ENCODE peak calls at places on chromosomes 13 and 19, in nine cellular contexts. U is K562; C is body of pancreas; F is cardiac fibroblast; A is astrocyte of the spinal cord; E is CD8-positive, alpha-beta T cell; I is fibroblast of mammary gland; P is Peyer's patch; S is left ventricle myocardium inferior. J is an unnamed sample.

GRCh38 chr13:39577203-39577602 is 25.8 kb downstream of the LHFPL6 start:
- DNase-seq in I (no peak), F (no peak), S (no peak), P (no peak), A (no peak), C (no peak), U (no peak), E (no peak), J (no peak)

GRCh38 chr19:53424968-53425597 is 6.7 kb upstream of the ZNF761 start:
- DNase-seq in I (peak), C (peak), F (peak), U (peak), P (peak), S (peak), E (peak), A (peak), J (peak)

GRCh38 chr19:53536223-53536543 is 1.8 kb upstream of the ZNF331 start:
- DNase-seq in E (no peak), C (no peak), F (no peak), U (no peak), I (no peak), P (no peak), A (no peak), S (no peak), J (no peak)

GRCh38 chr19:543912-544608 is at the start of gene GZMM:
- DNase-seq in P (no peak), F (no peak), A (no peak), U (peak), S (no peak), E (peak), I (no peak), C (no peak), J (no peak)

GRCh38 chr13:41313659-41314197 is 2.7 kb downstream of the NAA16 start:
- DNase-seq in A (no peak), U (no peak), S (no peak), E (no peak), I (no peak), C (no peak), F (no peak), P (no peak), J (no peak)

GRCh38 chr13:32007494-32007893 is 24.1 kb upstream of the FRY start:
- DNase-seq in F (no peak), C (no peak), S (no peak), E (no peak), A (no peak), P (no peak), U (no peak), I (peak), J (no peak)

GRCh38 chr13:100131863-100132574 is 43.1 kb downstream of the PCCA start:
- DNase-seq in I (peak), E (peak), C (no peak), S (no peak), F (peak), U (peak), A (peak), P (no peak), J (no peak)

GRCh38 chr19:46697142-46697960 is 19.6 kb downstream of the PRKD2 start:
- DNase-seq in U (peak), C (peak), F (peak), S (peak), P (peak), A (peak), E (no peak), I (peak), J (peak)

DNA sequence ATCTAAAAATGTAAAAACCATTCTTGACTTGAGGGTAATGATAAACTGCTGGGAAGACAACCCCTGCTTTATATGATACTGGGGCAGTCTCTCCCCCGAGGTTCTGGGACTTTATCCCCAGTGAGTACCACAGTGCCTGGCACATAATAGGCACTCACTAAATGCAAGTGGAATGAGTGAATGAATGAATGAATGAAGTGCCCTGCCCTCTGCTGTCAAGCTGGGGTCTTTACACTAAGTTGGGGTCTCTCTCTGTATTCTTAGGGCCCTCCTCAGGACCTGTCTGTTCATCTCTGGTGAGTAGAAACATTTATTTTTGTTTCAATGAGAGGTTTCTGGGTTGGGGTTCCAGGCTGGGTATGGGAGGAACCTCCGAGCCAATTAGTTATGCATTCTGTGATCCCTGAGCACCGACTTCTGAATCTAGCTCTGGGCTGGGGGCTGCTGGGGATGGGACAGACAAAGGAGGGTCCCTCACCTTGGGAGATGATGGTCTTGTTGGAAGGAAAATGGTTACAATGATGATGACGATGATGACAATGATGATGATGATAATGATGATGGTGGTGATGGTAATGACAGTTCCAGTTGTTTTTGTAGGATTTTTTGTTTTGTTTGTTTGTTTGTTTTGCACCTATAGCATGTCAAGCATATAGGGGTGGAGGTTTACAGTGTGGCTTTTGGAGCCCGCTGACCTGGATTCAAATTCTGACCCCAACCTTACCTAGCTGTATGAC is 44.3 kb upstream of the ADGRE1 start:
- DNase-seq in P (no peak), F (no peak), C (no peak), A (no peak), S (no peak), E (no peak), U (no peak), I (no peak), J (no peak)
- TF ChIP-seq CTCF in P (no peak), F (no peak), C (no peak), A (no peak), S (no peak), E (no peak), U (no peak), I (no peak), J (no peak)

GRCh38 chr19:40603719-40604646 is 2.8 kb downstream of the LTBP4 start:
- DNase-seq in I (peak), C (peak), S (peak), U (peak), F (peak), A (peak), E (peak), P (peak), J (peak)

GRCh38 chr19:40607311-40607871 is 6.2 kb downstream of the LTBP4 start:
- DNase-seq in E (no peak), S (no peak), U (no peak), A (no peak), I (no peak), P (peak), C (no peak), F (no peak), J (no peak)

GRCh38 chr19:40604647-40605200 is 3.6 kb downstream of the LTBP4 start:
- DNase-seq in A (no peak), P (peak), F (no peak), U (peak), S (no peak), I (no peak), E (no peak), C (peak), J (no peak)

GRCh38 chr19:40603071-40603718 is 2.0 kb downstream of the LTBP4 start:
- DNase-seq in C (no peak), U (no peak), P (no peak), I (no peak), E (no peak), F (peak), S (no peak), A (no peak), J (no peak)

GRCh38 chr19:40605201-40605971 is 4.2 kb downstream of the LTBP4 start:
- DNase-seq in U (peak), F (peak), P (peak), C (peak), E (peak), I (peak), A (peak), S (peak), J (peak)
- TF ChIP-seq CTCF in U (peak), F (no peak), P (peak), C (no peak), E (no peak), I (no peak), A (peak), S (peak), J (peak)

GRCh38 chr19:12890787-12891552 is at the start of gene GCDH:
- DNase-seq in F (peak), S (peak), C (peak), E (peak), U (peak), I (peak), A (peak), P (peak), J (peak)
- TF ChIP-seq CTCF in F (no peak), S (no peak), C (no peak), E (no peak), U (peak), I (no peak), A (no peak), P (no peak), J (no peak)

GRCh38 chr19:13007292-13008045 is 12.2 kb downstream of the NFIX start:
- DNase-seq in S (peak), C (peak), F (no peak), U (no peak), E (no peak), P (no peak), A (no peak), I (no peak), J (no peak)
- TF ChIP-seq CTCF in S (no peak), C (no peak), F (no peak), U (no peak), E (no peak), P (no peak), A (peak), I (no peak), J (no peak)

GRCh38 chr13:62387642-62388041 is 972.0 kb upstream of the PCDH20 start:
- DNase-seq in P (no peak), C (no peak), U (no peak), F (no peak), A (peak), I (peak), E (no peak), S (no peak), J (no peak)
- TF ChIP-seq CTCF in P (no peak), C (no peak), U (no peak), F (no peak), A (no peak), I (no peak), E (no peak), S (no peak), J (peak)

GRCh38 chr19:18831524-18832330 is at the start of gene UPF1:
- DNase-seq in I (peak), E (peak), A (peak), C (peak), S (peak), F (peak), U (peak), P (peak), J (peak)
- TF ChIP-seq CTCF in I (no peak), E (no peak), A (no peak), C (peak), S (peak), F (no peak), U (no peak), P (no peak), J (no peak)

DNA sequence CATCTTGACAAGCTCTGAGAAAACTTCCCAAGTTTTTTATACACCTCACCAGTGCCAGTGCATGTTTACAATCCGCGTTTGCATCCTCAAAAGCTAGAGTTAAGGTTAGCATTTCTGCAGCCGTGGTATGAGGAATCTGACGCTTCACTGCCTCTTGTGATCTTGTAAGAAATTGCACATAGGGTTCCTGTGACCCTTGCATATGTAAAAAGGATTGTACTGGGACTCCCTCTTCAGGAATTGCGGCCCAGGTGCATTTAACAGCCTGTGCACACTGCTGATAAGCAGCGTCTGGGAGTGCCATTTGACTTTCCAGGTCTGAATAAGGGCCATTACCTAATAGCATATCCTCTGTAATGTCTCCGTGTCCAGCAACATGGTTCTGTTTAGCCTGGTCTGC is 15.3 kb downstream of the FPR3 start:
- DNase-seq in E (no peak), I (peak), U (no peak), A (no peak), F (peak), C (no peak), S (no peak), P (no peak), J (no peak)
- TF ChIP-seq CTCF in E (no peak), I (no peak), U (peak), A (no peak), F (no peak), C (no peak), S (peak), P (no peak), J (no peak)

GRCh38 chr13:109900320-109900719 is 113.9 kb upstream of the IRS2 start:
- DNase-seq in I (no peak), A (no peak), P (no peak), F (no peak), S (no peak), U (no peak), E (no peak), C (no peak), J (no peak)

GRCh38 chr13:109897988-109898623 is 111.7 kb upstream of the IRS2 start:
- DNase-seq in S (no peak), A (no peak), I (no peak), E (no peak), P (no peak), U (no peak), F (no peak), C (no peak), J (no peak)

GRCh38 chr13:109904218-109904617 is 117.8 kb upstream of the IRS2 start:
- DNase-seq in C (no peak), U (peak), S (no peak), P (no peak), E (no peak), I (peak), A (no peak), F (peak), J (no peak)

GRCh38 chr13:109899748-109900147 is 113.4 kb upstream of the IRS2 start:
- DNase-seq in C (no peak), S (no peak), P (no peak), F (no peak), I (no peak), A (no peak), E (no peak), U (no peak), J (no peak)

GRCh38 chr13:109900723-109901122 is 114.3 kb upstream of the IRS2 start:
- DNase-seq in A (no peak), C (no peak), U (no peak), I (no peak), E (no peak), F (no peak), P (no peak), S (no peak), J (no peak)
- TF ChIP-seq CTCF in A (no peak), C (no peak), U (no peak), I (no peak), E (no peak), F (no peak), P (no peak), S (no peak), J (no peak)

GRCh38 chr13:112643759-112644459 is 45.9 kb upstream of the ATP11A start:
- DNase-seq in F (no peak), U (no peak), S (no peak), A (no peak), P (no peak), E (no peak), I (no peak), C (peak), J (no peak)
- TF ChIP-seq CTCF in F (no peak), U (no peak), S (no peak), A (no peak), P (no peak), E (no peak), I (no peak), C (no peak), J (no peak)

DNA sequence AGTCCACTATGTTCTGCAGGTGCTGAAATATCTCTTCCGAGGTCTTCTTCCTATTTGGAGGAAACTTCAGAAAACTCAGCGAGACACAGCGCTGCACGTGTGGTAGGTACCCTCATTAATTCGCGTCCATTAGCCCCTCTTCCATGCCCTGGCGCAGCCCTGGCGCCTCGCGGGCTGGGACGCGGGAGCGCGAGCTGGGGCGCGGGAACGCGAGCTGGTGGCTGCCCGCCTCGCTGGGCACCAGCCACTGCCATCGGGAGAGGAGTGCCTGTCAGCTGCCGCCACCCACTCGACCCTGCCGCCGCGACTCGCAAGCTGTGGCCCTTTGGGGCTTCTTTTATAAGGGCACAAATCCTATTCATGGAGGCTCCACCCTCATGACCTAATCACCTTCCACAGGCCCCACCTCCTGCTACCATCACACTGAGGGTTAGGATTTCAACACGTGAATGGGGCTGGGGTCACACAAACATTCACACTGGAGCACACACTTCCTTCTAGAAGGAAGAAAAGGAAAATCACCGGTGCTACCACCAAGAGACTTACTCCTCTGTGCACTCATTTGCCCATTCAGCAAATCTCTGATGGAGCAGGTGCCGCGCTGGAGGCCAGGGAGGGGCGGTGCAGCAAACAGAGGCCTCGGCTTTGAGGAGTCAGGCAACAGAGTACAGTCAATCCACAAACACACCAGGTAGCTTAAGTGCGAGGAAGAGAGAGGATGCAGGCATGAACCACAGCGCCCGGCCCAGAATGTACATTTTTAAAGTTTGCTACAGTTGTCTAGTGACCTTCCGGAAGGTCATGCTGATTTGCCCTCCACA is 43.0 kb upstream of the LATS2 start:
- DNase-seq in F (no peak), U (no peak), E (no peak), I (no peak), A (no peak), C (no peak), P (no peak), S (no peak), J (no peak)
- TF ChIP-seq CTCF in F (no peak), U (no peak), E (no peak), I (no peak), A (no peak), C (no peak), P (no peak), S (no peak), J (no peak)

J was measured in GM10248.